ENCODE peak calls at places on chromosomes 11 and 22, in six cellular contexts. A is GM12865, U is H9, D is WERI-Rb-1, C is progenitor cell of endocrine pancreas, Y is kidney. T is an unnamed sample.

GRCh38 chr11:41301023-41301422 is 158.4 kb downstream of the LRRC4C start:
- DNase-seq in A (no peak), U (no peak), D (no peak), C (no peak), Y (no peak), T (no peak)

GRCh38 chr11:72552399-72552910 is 118.1 kb upstream of the CLPB start:
- DNase-seq in A (no peak), U (no peak), D (no peak), C (no peak), Y (no peak), T (no peak)

GRCh38 chr11:105825141-105825540 is 196.9 kb downstream of the MSANTD4 start:
- DNase-seq in A (no peak), U (no peak), D (no peak), C (no peak), Y (no peak), T (no peak)

GRCh38 chr11:86459682-86460460 is 85.2 kb downstream of the CCDC81 start:
- DNase-seq in A (no peak), U (peak), D (no peak), C (no peak), Y (no peak), T (no peak)

GRCh38 chr11:126602993-126603392 is 247.5 kb downstream of the ST3GAL4 start:
- DNase-seq in A (no peak), U (no peak), D (no peak), C (no peak), Y (no peak), T (no peak)

GRCh38 chr22:35538801-35539321 is 1.8 kb upstream of the RASD2 start:
- DNase-seq in A (peak), U (peak), D (peak), C (peak), Y (no peak), T (peak)

GRCh38 chr11:93861808-93862207 is 11.4 kb upstream of the VSTM5 start:
- DNase-seq in A (no peak), U (no peak), D (no peak), C (no peak), Y (peak), T (no peak)

GRCh38 chr11:31940396-31941037 is 129.4 kb upstream of the PAX6 start:
- DNase-seq in A (no peak), U (no peak), D (no peak), C (no peak), Y (no peak), T (no peak)

GRCh38 chr11:5043385-5043784 is 2.9 kb upstream of the OR52J3 start:
- DNase-seq in A (no peak), U (no peak), D (no peak), C (no peak), Y (no peak), T (no peak)

GRCh38 chr11:64723907-64724862 is 1.2 kb upstream of the NRXN2 start:
- DNase-seq in A (peak), U (no peak), D (no peak), C (no peak), Y (no peak), T (no peak)

GRCh38 chr11:64726211-64726641 is 3.2 kb upstream of the NRXN2 start:
- DNase-seq in A (no peak), U (peak), D (no peak), C (no peak), Y (no peak), T (peak)

GRCh38 chr11:64724863-64725535 is 2.0 kb upstream of the NRXN2 start:
- DNase-seq in A (no peak), U (no peak), D (no peak), C (no peak), Y (peak), T (no peak)

GRCh38 chr11:64727131-64727530 is 4.1 kb upstream of the NRXN2 start:
- DNase-seq in A (no peak), U (peak), D (no peak), C (no peak), Y (peak), T (no peak)

DNA sequence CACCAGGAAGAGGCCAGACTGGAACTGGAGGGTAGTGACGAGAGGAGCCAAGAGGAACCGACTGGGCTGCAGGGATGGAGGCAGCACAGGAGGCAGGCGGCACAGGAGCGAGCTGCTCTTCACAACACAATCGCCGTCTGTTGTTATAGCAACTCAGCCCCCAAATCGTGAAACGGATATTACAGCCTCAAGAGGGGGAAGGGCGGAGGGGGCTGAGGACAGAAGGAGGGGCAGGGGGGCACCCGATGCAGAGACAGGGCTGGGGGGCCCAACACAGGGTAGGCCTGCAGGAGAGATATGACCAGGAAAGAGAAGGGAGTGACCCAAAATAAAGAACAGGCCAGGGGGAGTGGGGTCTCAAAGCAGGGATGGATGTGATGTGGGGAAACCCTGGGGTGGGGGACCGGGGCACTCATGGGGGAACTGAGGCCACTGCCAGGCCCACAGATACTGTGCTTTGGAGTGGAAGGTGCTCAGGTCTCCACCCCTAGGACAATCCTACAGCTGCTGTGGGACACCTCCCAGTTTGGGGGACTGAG is 2.7 kb upstream of the NRXN2 start:
- DNase-seq in A (no peak), U (peak), D (no peak), C (no peak), Y (peak), T (no peak)
- TF ChIP-seq CTCF in A (no peak), U (no peak), D (no peak), C (no peak), Y (no peak), T (no peak)

GRCh38 chr11:44760917-44761545 is 34.3 kb downstream of the TSPAN18 start:
- DNase-seq in A (no peak), U (peak), D (no peak), C (no peak), Y (no peak), T (no peak)
- TF ChIP-seq CTCF in A (no peak), U (peak), D (peak), C (peak), Y (no peak), T (peak)

GRCh38 chr22:24006207-24006913 is 1.1 kb upstream of the GSTT4 start:
- DNase-seq in A (no peak), U (no peak), D (no peak), C (no peak), Y (no peak), T (no peak)

GRCh38 chr22:24003887-24004286 is 1.4 kb downstream of the GSTT4 start:
- DNase-seq in A (no peak), U (no peak), D (no peak), C (no peak), Y (no peak), T (no peak)

GRCh38 chr22:24006914-24007214 is 1.6 kb upstream of the GSTT4 start:
- DNase-seq in A (no peak), U (no peak), D (no peak), C (no peak), Y (no peak), T (no peak)

GRCh38 chr22:24007253-24008021 is 2.2 kb upstream of the GSTT4 start:
- DNase-seq in A (no peak), U (no peak), D (no peak), C (no peak), Y (no peak), T (no peak)

DNA sequence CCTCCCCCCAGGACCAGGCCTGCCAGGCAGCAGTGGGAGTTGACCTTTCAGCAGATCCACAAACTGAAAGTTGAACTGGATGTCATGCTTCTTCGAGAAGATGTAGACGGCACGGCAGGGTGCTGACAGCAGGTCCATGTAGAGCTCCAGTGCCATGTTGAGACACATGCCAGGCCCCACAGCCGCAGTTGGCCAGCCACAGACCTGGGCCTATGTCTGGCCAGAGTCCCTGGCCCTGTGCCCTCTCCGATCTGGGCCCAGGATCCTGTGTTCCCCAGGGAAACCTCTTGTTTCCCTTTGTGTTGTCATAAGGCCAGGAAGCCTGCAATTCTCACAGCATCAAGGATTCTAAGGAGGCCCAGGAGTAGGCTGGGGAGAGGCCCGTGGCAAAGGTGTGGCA is at the start of gene GSTT4:
- DNase-seq in A (no peak), U (no peak), D (no peak), C (no peak), Y (no peak), T (no peak)
- TF ChIP-seq CTCF in A (no peak), U (no peak), D (no peak), C (no peak), Y (no peak), T (no peak)

GRCh38 chr11:123218451-123218850 is 23.4 kb upstream of the CLMP start:
- DNase-seq in A (no peak), U (no peak), D (no peak), C (no peak), Y (no peak), T (no peak)
- TF ChIP-seq CTCF in A (no peak), U (no peak), D (no peak), C (no peak), Y (no peak), T (no peak)

DNA sequence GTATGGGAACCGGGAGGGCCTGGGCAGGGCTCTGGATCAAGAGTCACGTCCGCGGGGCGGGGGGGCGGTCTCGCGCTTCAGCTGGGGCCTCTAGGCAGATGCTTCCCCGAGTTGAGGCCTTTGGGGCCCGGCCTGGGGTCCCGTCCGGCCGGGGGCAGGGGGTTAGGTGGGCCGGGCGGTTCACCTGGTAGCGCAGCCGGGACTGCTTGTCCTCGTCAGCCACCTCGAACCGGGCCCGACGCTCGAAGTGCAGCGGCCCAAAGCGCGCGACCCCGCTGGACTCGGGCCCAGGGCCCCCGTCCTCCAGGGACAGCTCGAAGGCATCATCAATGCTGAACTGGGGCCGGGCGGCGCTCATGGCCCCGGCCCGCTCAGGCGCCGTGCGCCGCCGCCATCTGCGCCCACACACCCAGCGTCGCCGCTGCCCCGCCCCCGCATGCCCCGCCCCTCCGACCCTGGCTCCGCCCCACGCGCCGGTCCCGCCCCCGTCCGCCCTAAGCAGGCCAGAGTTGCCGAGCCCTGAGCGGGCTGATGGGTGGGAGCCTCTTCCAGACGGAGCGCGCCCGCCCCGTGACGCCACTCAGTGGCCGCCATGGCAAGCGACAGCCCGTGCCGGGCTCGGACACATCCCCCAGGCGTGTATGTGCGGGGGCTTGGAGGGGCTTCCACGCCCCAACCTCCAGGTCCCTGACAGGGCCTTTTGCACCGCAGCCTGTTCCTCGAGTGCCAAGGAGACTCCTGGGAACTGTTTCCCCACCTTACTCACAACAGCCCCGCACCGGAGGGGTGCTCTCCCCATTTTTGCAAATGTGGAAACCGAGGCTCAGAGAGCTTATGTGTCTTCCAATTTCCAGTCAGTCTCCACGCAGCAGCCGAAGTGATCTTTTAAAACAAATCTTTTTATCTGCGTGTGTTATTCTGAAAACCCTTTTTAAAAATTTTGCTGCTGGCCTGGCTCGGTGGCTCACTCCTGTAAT is at the start of gene TMEM134:
- DNase-seq in A (peak), U (peak), D (peak), C (peak), Y (peak), T (peak)
- TF ChIP-seq CTCF in A (peak), U (peak), D (peak), C (peak), Y (peak), T (peak)

GRCh38 chr11:13304655-13305340 is 27.2 kb downstream of the BMAL1 start:
- DNase-seq in A (no peak), U (no peak), D (no peak), C (no peak), Y (no peak), T (no peak)
- TF ChIP-seq CTCF in A (no peak), U (no peak), D (no peak), C (no peak), Y (no peak), T (no peak)